ENCODE peak calls at places on chromosome 1, in seven cellular contexts. F is HCT116, B is K562, D is GM12878, E is SK-N-SH, C is H1, N is HepG2. X is an unnamed sample.

GRCh38 chr1:220235462-220235861 is 36.8 kb downstream of the RAB3GAP2 start:
- DNase-seq in F (no peak), B (no peak), D (no peak), E (no peak), C (no peak), N (peak), X (no peak)

GRCh38 chr1:156439036-156439435 is 61.5 kb downstream of the MEF2D start:
- DNase-seq in F (no peak), B (no peak), D (no peak), E (no peak), C (no peak), N (no peak), X (no peak)

GRCh38 chr1:16172964-16173446 is 17.1 kb upstream of the EPHA2 start:
- DNase-seq in F (peak), B (peak), D (no peak), E (no peak), C (no peak), N (no peak), X (no peak)

GRCh38 chr1:90712931-90713618 is 4.0 kb downstream of the BARHL2 start:
- DNase-seq in F (no peak), B (no peak), D (no peak), E (no peak), C (peak), N (no peak), X (no peak)

GRCh38 chr1:19353596-19353995 is 41.5 kb downstream of the SLC66A1 start:
- DNase-seq in F (no peak), B (no peak), D (no peak), E (no peak), C (peak), N (no peak), X (peak)

GRCh38 chr1:184465489-184466146 is 78.8 kb downstream of the C1orf21 start:
- DNase-seq in F (no peak), B (peak), D (no peak), E (no peak), C (no peak), N (no peak), X (no peak)

GRCh38 chr1:223429313-223429731 is 36.1 kb downstream of the CCDC185 start:
- DNase-seq in F (no peak), B (no peak), D (no peak), E (no peak), C (no peak), N (no peak), X (no peak)

GRCh38 chr1:15181564-15181963 is 28.0 kb downstream of the TMEM51 start:
- DNase-seq in F (no peak), B (no peak), D (peak), E (no peak), C (no peak), N (no peak), X (no peak)

GRCh38 chr1:2489615-2490014 is 13.5 kb downstream of the PLCH2 start:
- DNase-seq in F (no peak), B (no peak), D (no peak), E (no peak), C (no peak), N (no peak), X (no peak)

GRCh38 chr1:181327796-181328195 is 155.5 kb upstream of the CACNA1E start:
- DNase-seq in F (no peak), B (no peak), D (no peak), E (no peak), C (no peak), N (no peak), X (no peak)

GRCh38 chr1:96980448-96980847 is 258.9 kb downstream of the PTBP2 start:
- DNase-seq in F (no peak), B (no peak), D (no peak), E (no peak), C (no peak), N (no peak), X (no peak)

GRCh38 chr1:192448026-192448578 is 127.5 kb upstream of the RGS1 start:
- DNase-seq in F (no peak), B (no peak), D (no peak), E (no peak), C (no peak), N (no peak), X (no peak)

GRCh38 chr1:2303016-2303775 is 75.1 kb downstream of the SKI start:
- DNase-seq in F (no peak), B (no peak), D (no peak), E (no peak), C (no peak), N (no peak), X (no peak)

GRCh38 chr1:111507411-111508201 is 4.2 kb upstream of the ADORA3 start:
- DNase-seq in F (no peak), B (peak), D (peak), E (peak), C (peak), N (peak), X (no peak)

GRCh38 chr1:180234369-180235076 is 4.5 kb downstream of the LHX4 start:
- DNase-seq in F (no peak), B (no peak), D (no peak), E (peak), C (peak), N (no peak), X (no peak)

GRCh38 chr1:71522721-71523120 is 441.9 kb upstream of the ZRANB2 start:
- DNase-seq in F (no peak), B (no peak), D (no peak), E (no peak), C (no peak), N (no peak), X (no peak)

GRCh38 chr1:163596541-163597258 is 274.9 kb downstream of the NUF2 start:
- DNase-seq in F (no peak), B (no peak), D (no peak), E (no peak), C (no peak), N (no peak), X (no peak)

GRCh38 chr1:235998812-235999211 is 66.1 kb downstream of the NID1 start:
- DNase-seq in F (no peak), B (no peak), D (peak), E (no peak), C (no peak), N (no peak), X (no peak)

GRCh38 chr1:2411801-2412394 is 466 bp downstream of the PEX10 start:
- DNase-seq in F (no peak), B (no peak), D (no peak), E (no peak), C (no peak), N (no peak), X (no peak)

GRCh38 chr1:205978676-205979075 is 24.5 kb downstream of the RAB7B start:
- DNase-seq in F (no peak), B (no peak), D (no peak), E (no peak), C (no peak), N (no peak), X (no peak)

GRCh38 chr1:27666294-27666693 is 5.7 kb downstream of the IFI6 start:
- DNase-seq in F (no peak), B (no peak), D (no peak), E (no peak), C (no peak), N (no peak), X (no peak)

GRCh38 chr1:15696956-15697521 is 12.9 kb downstream of the PLEKHM2 start:
- DNase-seq in F (no peak), B (no peak), D (peak), E (no peak), C (no peak), N (no peak), X (no peak)

GRCh38 chr1:31814631-31815306 is 1.1 kb downstream of the SPOCD1 start:
- DNase-seq in F (no peak), B (no peak), D (no peak), E (no peak), C (no peak), N (no peak), X (no peak)

GRCh38 chr1:211634461-211634860 is 41.0 kb downstream of the NEK2 start:
- DNase-seq in F (no peak), B (no peak), D (no peak), E (no peak), C (no peak), N (no peak), X (no peak)

GRCh38 chr1:4495809-4496208 is 158.6 kb upstream of the AJAP1 start:
- DNase-seq in F (no peak), B (no peak), D (no peak), E (no peak), C (no peak), N (no peak), X (no peak)

GRCh38 chr1:4494558-4494957 is 159.9 kb upstream of the AJAP1 start:
- DNase-seq in F (no peak), B (no peak), D (no peak), E (peak), C (peak), N (no peak), X (no peak)

GRCh38 chr1:4500441-4500840 is 154.0 kb upstream of the AJAP1 start:
- DNase-seq in F (no peak), B (no peak), D (no peak), E (no peak), C (no peak), N (no peak), X (no peak)
- TF ChIP-seq JUND in F (no peak), B (no peak), D (no peak), E (no peak), C (no peak), N (no peak), X (no peak)

DNA sequence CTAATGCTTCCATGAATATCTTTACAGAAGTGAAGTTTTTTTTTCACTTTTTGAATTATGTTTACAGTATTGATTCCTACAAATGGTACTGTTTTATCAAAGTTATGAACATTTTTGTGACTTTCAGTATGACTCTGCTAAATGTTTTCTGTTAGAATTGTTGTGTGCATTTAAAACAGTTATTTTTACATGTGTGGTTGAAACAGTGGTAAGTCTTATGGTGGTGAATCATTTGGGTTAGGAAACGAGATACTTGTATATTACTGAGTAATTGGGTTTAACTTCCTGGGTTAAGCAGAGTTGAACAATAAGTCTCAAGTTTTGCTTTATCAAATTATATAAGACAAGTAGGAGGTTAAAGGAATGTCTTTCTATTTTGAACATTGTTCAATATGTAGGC is 66.8 kb downstream of the VPS13D start:
- DNase-seq in F (no peak), B (no peak), D (peak), E (no peak), C (no peak), N (no peak), X (no peak)
- TF ChIP-seq JUND in F (no peak), B (no peak), D (peak), E (peak), C (no peak), N (no peak), X (no peak)

DNA sequence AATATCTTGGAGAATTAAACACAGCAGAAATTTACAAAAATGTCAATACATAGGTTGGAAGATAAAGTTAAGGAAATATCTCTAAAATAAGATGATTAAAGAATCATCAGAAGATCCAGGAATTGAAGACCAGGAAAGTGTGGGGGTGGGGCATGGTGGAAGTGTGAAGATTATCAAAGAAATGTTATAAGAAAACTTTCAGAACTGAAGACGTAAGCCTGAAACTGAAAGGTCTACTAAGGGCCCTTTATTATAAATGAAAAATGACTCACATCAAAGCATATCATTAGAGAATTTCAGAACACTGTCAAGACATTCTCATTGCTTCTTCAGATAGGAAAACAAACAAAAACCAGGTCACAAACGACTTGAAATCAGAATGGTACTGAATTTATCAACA is 92.4 kb upstream of the DPT start:
- DNase-seq in F (no peak), B (no peak), D (no peak), E (no peak), C (no peak), N (no peak), X (no peak)
- TF ChIP-seq JUND in F (no peak), B (no peak), D (no peak), E (no peak), C (no peak), N (no peak), X (no peak)

DNA sequence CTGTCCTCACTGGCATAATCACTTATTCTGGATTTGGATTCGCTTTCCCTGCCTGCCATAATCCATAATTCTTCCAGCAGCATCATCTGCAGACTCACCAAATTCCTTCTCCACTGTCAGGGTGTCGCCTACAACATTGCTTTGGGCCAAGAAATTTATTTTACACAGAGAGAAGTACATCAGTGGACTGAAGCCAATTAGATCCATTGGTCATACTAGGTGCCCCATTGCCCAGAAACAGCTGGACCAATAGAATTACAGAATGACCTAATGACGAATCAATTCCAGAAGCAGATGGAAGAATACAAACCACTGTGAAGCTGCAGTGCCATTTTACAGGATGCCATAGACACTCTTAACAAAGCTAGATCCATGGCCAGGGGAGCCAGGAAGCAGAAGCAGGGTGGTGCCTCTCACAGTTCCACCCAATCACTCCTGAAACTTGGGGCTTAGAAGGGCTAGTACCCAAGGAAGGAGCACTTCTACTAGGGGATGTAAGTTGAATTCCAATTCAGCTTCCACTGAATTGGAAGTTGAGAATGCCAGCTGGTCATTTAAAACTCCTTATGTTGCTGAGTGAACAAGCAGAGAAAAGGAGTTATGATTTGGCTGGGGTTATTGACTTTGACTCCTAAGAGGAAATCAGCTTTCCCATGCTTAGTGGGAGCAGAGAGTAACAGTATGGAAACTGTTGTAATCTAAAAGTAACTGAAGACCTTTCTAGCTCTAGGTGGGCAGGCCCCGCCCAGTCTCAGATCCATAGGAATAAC is 44.0 kb downstream of the EDN2 start:
- DNase-seq in F (no peak), B (no peak), D (no peak), E (no peak), C (no peak), N (no peak), X (no peak)
- TF ChIP-seq JUND in F (no peak), B (no peak), D (no peak), E (no peak), C (no peak), N (no peak), X (no peak)

DNA sequence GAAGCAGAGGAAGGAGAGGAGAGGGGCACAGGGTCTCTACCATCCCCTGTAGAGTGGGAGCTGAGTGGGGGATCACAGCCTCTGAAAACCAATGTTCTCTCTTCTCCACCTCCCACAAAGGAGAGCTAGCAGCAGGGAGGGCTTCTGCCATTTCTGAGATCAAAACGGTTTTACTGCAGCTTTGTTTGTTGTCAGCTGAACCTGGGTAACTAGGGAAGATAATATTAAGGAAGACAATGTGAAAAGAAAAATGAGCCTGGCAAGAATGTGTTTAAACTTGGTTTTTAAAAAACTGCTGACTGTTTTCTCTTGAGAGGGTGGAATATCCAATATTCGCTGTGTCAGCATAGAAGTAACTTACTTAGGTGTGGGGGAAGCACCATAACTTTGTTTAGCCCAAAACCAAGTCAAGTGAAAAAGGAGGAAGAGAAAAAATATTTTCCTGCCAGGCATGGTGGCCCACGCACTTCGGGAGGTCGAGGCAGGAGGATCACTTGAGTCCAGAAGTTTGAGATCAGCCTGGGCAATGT is 35.8 kb upstream of the TDRD10 start:
- DNase-seq in F (no peak), B (no peak), D (no peak), E (no peak), C (no peak), N (no peak), X (no peak)
- TF ChIP-seq JUND in F (no peak), B (no peak), D (no peak), E (no peak), C (no peak), N (no peak), X (no peak)

DNA sequence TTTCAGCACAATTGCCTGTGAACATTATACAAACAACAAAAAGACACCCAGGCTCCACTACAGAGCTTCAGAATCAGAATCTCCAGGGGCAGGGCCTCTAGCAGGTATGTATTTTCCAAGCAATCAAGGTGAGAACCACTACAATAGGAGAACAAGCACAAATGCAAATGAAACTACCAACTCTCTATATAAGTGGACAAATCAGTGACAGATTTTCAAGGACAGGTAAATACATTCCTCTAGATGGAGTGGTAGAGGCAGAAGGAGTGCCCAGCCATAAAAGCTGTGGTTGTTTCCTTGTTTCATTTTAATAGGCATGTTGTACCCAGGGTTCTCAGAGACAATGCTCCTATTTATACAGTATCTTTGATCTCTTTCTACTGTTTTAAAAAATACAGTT is 20.1 kb upstream of the CCDC17 start:
- DNase-seq in F (peak), B (no peak), D (no peak), E (no peak), C (no peak), N (peak), X (peak)
- TF ChIP-seq JUND in F (no peak), B (no peak), D (no peak), E (no peak), C (no peak), N (no peak), X (no peak)

DNA sequence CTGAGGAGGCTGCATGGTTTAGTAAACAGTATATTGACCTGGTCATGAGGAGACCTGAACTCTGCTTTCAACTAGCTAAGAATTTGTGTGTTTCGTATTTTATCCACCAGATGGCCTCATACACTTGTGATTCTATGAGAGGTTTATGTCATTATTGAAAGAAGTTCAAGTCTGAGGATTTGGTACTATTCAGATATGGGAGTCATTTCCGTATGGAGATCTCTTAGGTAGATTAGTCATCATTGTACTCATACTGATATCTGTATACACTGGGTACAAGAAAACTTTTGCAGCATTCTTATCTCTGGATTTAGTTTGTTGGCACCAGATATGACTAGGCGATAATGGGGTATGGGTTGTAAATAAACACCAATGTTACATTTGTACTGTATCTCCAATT is 26.6 kb downstream of the ATF6 start:
- DNase-seq in F (peak), B (peak), D (peak), E (peak), C (no peak), N (peak), X (no peak)
- TF ChIP-seq JUND in F (no peak), B (no peak), D (no peak), E (no peak), C (no peak), N (no peak), X (no peak)